ENCODE peak calls at places on chromosome 7, in eight cellular contexts. One of them, this sample, is unnamed. For H3K4me1, the result is how much of the 10 kb centered on the place peaks cover.

GRCh38 chr7:139775829-139776266 is 1.9 kb downstream of the HIPK2 start:
- DNase-seq in prostate gland: peak
- DNase-seq in SK-N-SH: peak
- DNase-seq in endothelial cell of umbilical vein: peak
- DNase-seq in transverse colon: peak
- DNase-seq in sigmoid colon: peak
- DNase-seq in GM23338: peak
- DNase-seq in HCT116: peak
- DNase-seq in this sample: peak

GRCh38 chr7:99693427-99694200 is 13.8 kb upstream of the CYP3A5 start:
- DNase-seq in prostate gland: no peak
- DNase-seq in SK-N-SH: no peak
- DNase-seq in endothelial cell of umbilical vein: no peak
- DNase-seq in transverse colon: peak
- DNase-seq in sigmoid colon: no peak
- DNase-seq in GM23338: peak
- DNase-seq in HCT116: no peak
- DNase-seq in this sample: peak

GRCh38 chr7:104982308-104982755 is 31.7 kb upstream of the KMT2E start:
- DNase-seq in prostate gland: no peak
- DNase-seq in SK-N-SH: no peak
- DNase-seq in endothelial cell of umbilical vein: no peak
- DNase-seq in transverse colon: no peak
- DNase-seq in sigmoid colon: no peak
- DNase-seq in GM23338: no peak
- DNase-seq in HCT116: no peak
- DNase-seq in this sample: no peak

GRCh38 chr7:9981950-9982349 is 991.7 kb upstream of the PHF14 start:
- DNase-seq in prostate gland: no peak
- DNase-seq in SK-N-SH: no peak
- DNase-seq in endothelial cell of umbilical vein: no peak
- DNase-seq in transverse colon: no peak
- DNase-seq in sigmoid colon: no peak
- DNase-seq in GM23338: no peak
- DNase-seq in HCT116: no peak
- DNase-seq in this sample: no peak

GRCh38 chr7:153027904-153028303 is 268.4 kb downstream of the ACTR3B start:
- DNase-seq in prostate gland: no peak
- DNase-seq in SK-N-SH: no peak
- DNase-seq in endothelial cell of umbilical vein: no peak
- DNase-seq in transverse colon: no peak
- DNase-seq in sigmoid colon: no peak
- DNase-seq in GM23338: no peak
- DNase-seq in HCT116: no peak
- DNase-seq in this sample: no peak

GRCh38 chr7:105776068-105776790 is 100.2 kb downstream of the ATXN7L1 start:
- DNase-seq in prostate gland: no peak
- DNase-seq in SK-N-SH: no peak
- DNase-seq in endothelial cell of umbilical vein: peak
- DNase-seq in transverse colon: peak
- DNase-seq in sigmoid colon: peak
- DNase-seq in GM23338: peak
- DNase-seq in HCT116: peak
- DNase-seq in this sample: no peak

GRCh38 chr7:127717502-127718125 is 65.6 kb downstream of the SND1 start:
- DNase-seq in prostate gland: no peak
- DNase-seq in SK-N-SH: no peak
- DNase-seq in endothelial cell of umbilical vein: no peak
- DNase-seq in transverse colon: no peak
- DNase-seq in sigmoid colon: no peak
- DNase-seq in GM23338: no peak
- DNase-seq in HCT116: no peak
- DNase-seq in this sample: no peak

GRCh38 chr7:45217358-45217757 is 59.8 kb downstream of the RAMP3 start:
- DNase-seq in prostate gland: no peak
- DNase-seq in SK-N-SH: peak
- DNase-seq in endothelial cell of umbilical vein: no peak
- DNase-seq in transverse colon: no peak
- DNase-seq in sigmoid colon: no peak
- DNase-seq in GM23338: no peak
- DNase-seq in HCT116: no peak
- DNase-seq in this sample: no peak

GRCh38 chr7:41755100-41755499 is 52.2 kb upstream of the INHBA start:
- DNase-seq in prostate gland: no peak
- DNase-seq in SK-N-SH: no peak
- DNase-seq in endothelial cell of umbilical vein: no peak
- DNase-seq in transverse colon: no peak
- DNase-seq in sigmoid colon: no peak
- DNase-seq in GM23338: no peak
- DNase-seq in HCT116: no peak
- DNase-seq in this sample: no peak

GRCh38 chr7:138935438-138936079 is 45.6 kb downstream of the KIAA1549 start:
- DNase-seq in prostate gland: no peak
- DNase-seq in SK-N-SH: peak
- DNase-seq in endothelial cell of umbilical vein: peak
- DNase-seq in transverse colon: no peak
- DNase-seq in sigmoid colon: no peak
- DNase-seq in GM23338: no peak
- DNase-seq in HCT116: peak
- DNase-seq in this sample: no peak

GRCh38 chr7:112386619-112387018 is 63.6 kb upstream of the IFRD1 start:
- DNase-seq in prostate gland: no peak
- DNase-seq in SK-N-SH: no peak
- DNase-seq in endothelial cell of umbilical vein: no peak
- DNase-seq in transverse colon: no peak
- DNase-seq in sigmoid colon: no peak
- DNase-seq in GM23338: no peak
- DNase-seq in HCT116: no peak
- DNase-seq in this sample: no peak

GRCh38 chr7:70634610-70635068 is 497.3 kb upstream of the GALNT17 start:
- DNase-seq in prostate gland: no peak
- DNase-seq in SK-N-SH: no peak
- DNase-seq in endothelial cell of umbilical vein: no peak
- DNase-seq in transverse colon: no peak
- DNase-seq in sigmoid colon: no peak
- DNase-seq in GM23338: no peak
- DNase-seq in HCT116: no peak
- DNase-seq in this sample: no peak

GRCh38 chr7:55165176-55165861 is 146.5 kb downstream of the EGFR start:
- DNase-seq in prostate gland: no peak
- DNase-seq in SK-N-SH: no peak
- DNase-seq in endothelial cell of umbilical vein: no peak
- DNase-seq in transverse colon: no peak
- DNase-seq in sigmoid colon: no peak
- DNase-seq in GM23338: no peak
- DNase-seq in HCT116: no peak
- DNase-seq in this sample: peak

GRCh38 chr7:21383217-21383832 is 44.6 kb upstream of the SP4 start:
- DNase-seq in prostate gland: no peak
- DNase-seq in SK-N-SH: no peak
- DNase-seq in endothelial cell of umbilical vein: no peak
- DNase-seq in transverse colon: no peak
- DNase-seq in sigmoid colon: no peak
- DNase-seq in GM23338: no peak
- DNase-seq in HCT116: no peak
- DNase-seq in this sample: no peak

GRCh38 chr7:98418271-98418635 is 17.4 kb upstream of the BAIAP2L1 start:
- DNase-seq in prostate gland: no peak
- DNase-seq in SK-N-SH: no peak
- DNase-seq in endothelial cell of umbilical vein: no peak
- DNase-seq in transverse colon: no peak
- DNase-seq in sigmoid colon: no peak
- DNase-seq in GM23338: no peak
- DNase-seq in HCT116: peak
- DNase-seq in this sample: no peak

GRCh38 chr7:47344171-47344955 is 237.5 kb downstream of the TNS3 start:
- DNase-seq in prostate gland: no peak
- DNase-seq in SK-N-SH: no peak
- DNase-seq in endothelial cell of umbilical vein: no peak
- DNase-seq in transverse colon: peak
- DNase-seq in sigmoid colon: no peak
- DNase-seq in GM23338: no peak
- DNase-seq in HCT116: no peak
- DNase-seq in this sample: peak
- TF ChIP-seq POLR2AphosphoS5 in prostate gland: no peak
- TF ChIP-seq POLR2AphosphoS5 in SK-N-SH: no peak
- TF ChIP-seq POLR2AphosphoS5 in endothelial cell of umbilical vein: no peak
- TF ChIP-seq POLR2AphosphoS5 in transverse colon: no peak
- TF ChIP-seq POLR2AphosphoS5 in sigmoid colon: no peak
- TF ChIP-seq POLR2AphosphoS5 in GM23338: no peak
- TF ChIP-seq POLR2AphosphoS5 in HCT116: no peak
- TF ChIP-seq POLR2AphosphoS5 in this sample: no peak

DNA sequence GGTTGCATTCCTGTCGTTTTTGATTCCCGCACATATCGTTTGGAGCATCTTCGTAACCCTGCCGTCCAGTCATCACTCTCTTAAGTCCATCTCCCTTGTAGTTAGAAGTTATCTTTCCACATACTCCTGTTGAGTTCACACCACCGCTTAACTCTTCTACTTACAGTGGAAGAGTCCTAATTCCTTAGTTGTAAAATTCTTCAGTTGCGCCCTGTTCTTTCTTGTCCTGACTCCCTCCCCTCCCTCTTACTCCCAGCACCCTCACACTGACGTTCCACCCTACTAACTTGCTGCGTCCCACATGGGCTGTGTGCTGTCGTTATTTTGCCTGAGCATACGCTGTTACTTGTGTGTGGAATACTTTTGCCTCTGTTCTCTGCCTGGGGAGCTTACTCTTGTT is 11.7 kb downstream of the DNAJB6 start:
- DNase-seq in prostate gland: no peak
- DNase-seq in SK-N-SH: no peak
- DNase-seq in endothelial cell of umbilical vein: no peak
- DNase-seq in transverse colon: no peak
- DNase-seq in sigmoid colon: no peak
- DNase-seq in GM23338: no peak
- DNase-seq in HCT116: no peak
- DNase-seq in this sample: no peak
- H3K4me1 ChIP-seq in prostate gland: under half
- H3K4me1 ChIP-seq in SK-N-SH: under half
- H3K4me1 ChIP-seq in endothelial cell of umbilical vein: under half
- H3K4me1 ChIP-seq in transverse colon: under half
- H3K4me1 ChIP-seq in sigmoid colon: half or more
- H3K4me1 ChIP-seq in GM23338: half or more
- H3K4me1 ChIP-seq in HCT116: under half
- H3K4me1 ChIP-seq in this sample: half or more

GRCh38 chr7:91784469-91784868 is 96.0 kb downstream of the MTERF1 start:
- DNase-seq in prostate gland: peak
- DNase-seq in SK-N-SH: peak
- DNase-seq in endothelial cell of umbilical vein: peak
- DNase-seq in transverse colon: no peak
- DNase-seq in sigmoid colon: no peak
- DNase-seq in GM23338: no peak
- DNase-seq in HCT116: peak
- DNase-seq in this sample: no peak
- TF ChIP-seq CTCF in prostate gland: peak
- TF ChIP-seq CTCF in SK-N-SH: peak
- TF ChIP-seq CTCF in endothelial cell of umbilical vein: no peak
- TF ChIP-seq CTCF in transverse colon: peak
- TF ChIP-seq CTCF in sigmoid colon: no peak
- TF ChIP-seq CTCF in GM23338: no peak
- TF ChIP-seq CTCF in HCT116: peak
- TF ChIP-seq CTCF in this sample: no peak

GRCh38 chr7:75980126-75980864 is 14.1 kb downstream of the TMEM120A start:
- DNase-seq in prostate gland: no peak
- DNase-seq in SK-N-SH: peak
- DNase-seq in endothelial cell of umbilical vein: no peak
- DNase-seq in transverse colon: peak
- DNase-seq in sigmoid colon: no peak
- DNase-seq in GM23338: no peak
- DNase-seq in HCT116: no peak
- DNase-seq in this sample: no peak

GRCh38 chr7:75982306-75983064 is 11.9 kb downstream of the TMEM120A start:
- DNase-seq in prostate gland: no peak
- DNase-seq in SK-N-SH: peak
- DNase-seq in endothelial cell of umbilical vein: no peak
- DNase-seq in transverse colon: no peak
- DNase-seq in sigmoid colon: peak
- DNase-seq in GM23338: no peak
- DNase-seq in HCT116: no peak
- DNase-seq in this sample: no peak

GRCh38 chr7:75981450-75982305 is 12.7 kb downstream of the TMEM120A start:
- DNase-seq in prostate gland: no peak
- DNase-seq in SK-N-SH: peak
- DNase-seq in endothelial cell of umbilical vein: no peak
- DNase-seq in transverse colon: no peak
- DNase-seq in sigmoid colon: peak
- DNase-seq in GM23338: no peak
- DNase-seq in HCT116: no peak
- DNase-seq in this sample: no peak

GRCh38 chr7:75979361-75980125 is 14.9 kb downstream of the TMEM120A start:
- DNase-seq in prostate gland: no peak
- DNase-seq in SK-N-SH: peak
- DNase-seq in endothelial cell of umbilical vein: no peak
- DNase-seq in transverse colon: no peak
- DNase-seq in sigmoid colon: no peak
- DNase-seq in GM23338: no peak
- DNase-seq in HCT116: no peak
- DNase-seq in this sample: no peak

DNA sequence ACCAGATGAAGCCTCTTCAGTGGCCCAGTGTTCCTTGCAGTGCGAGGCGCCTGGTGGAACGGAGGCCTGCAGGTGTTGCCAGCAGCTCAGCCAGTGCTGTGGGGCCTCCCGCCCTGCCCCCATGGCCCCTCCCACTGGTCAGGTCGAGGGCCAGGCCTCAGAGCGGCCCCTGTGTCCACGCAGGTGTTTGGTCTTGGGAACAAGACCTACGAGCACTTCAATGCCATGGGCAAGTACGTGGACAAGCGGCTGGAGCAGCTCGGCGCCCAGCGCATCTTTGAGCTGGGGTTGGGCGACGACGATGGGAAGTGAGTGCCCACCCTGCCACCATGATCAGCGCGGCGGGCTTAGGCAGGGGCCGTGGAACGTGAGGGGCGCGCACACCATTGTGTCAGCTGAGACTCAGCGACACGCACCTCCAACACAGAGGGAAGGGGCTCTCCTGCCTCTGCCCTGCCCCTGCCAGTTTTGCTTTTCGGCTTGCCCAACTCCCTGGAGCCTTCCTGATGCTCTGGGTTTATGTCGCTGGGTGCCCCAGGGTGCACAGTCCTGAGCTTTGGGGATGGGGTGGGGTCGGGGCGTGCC is 13.4 kb downstream of the TMEM120A start:
- DNase-seq in prostate gland: no peak
- DNase-seq in SK-N-SH: no peak
- DNase-seq in endothelial cell of umbilical vein: no peak
- DNase-seq in transverse colon: no peak
- DNase-seq in sigmoid colon: no peak
- DNase-seq in GM23338: no peak
- DNase-seq in HCT116: no peak
- DNase-seq in this sample: no peak
- TF ChIP-seq POLR2AphosphoS5 in prostate gland: no peak
- TF ChIP-seq POLR2AphosphoS5 in SK-N-SH: no peak
- TF ChIP-seq POLR2AphosphoS5 in endothelial cell of umbilical vein: no peak
- TF ChIP-seq POLR2AphosphoS5 in transverse colon: no peak
- TF ChIP-seq POLR2AphosphoS5 in sigmoid colon: no peak
- TF ChIP-seq POLR2AphosphoS5 in GM23338: no peak
- TF ChIP-seq POLR2AphosphoS5 in HCT116: no peak
- TF ChIP-seq POLR2AphosphoS5 in this sample: no peak

GRCh38 chr7:74289018-74289659 is at the start of gene CLIP2:
- DNase-seq in prostate gland: peak
- DNase-seq in SK-N-SH: peak
- DNase-seq in endothelial cell of umbilical vein: peak
- DNase-seq in transverse colon: peak
- DNase-seq in sigmoid colon: peak
- DNase-seq in GM23338: peak
- DNase-seq in HCT116: peak
- DNase-seq in this sample: peak
- H3K4me1 ChIP-seq in prostate gland: under half
- H3K4me1 ChIP-seq in SK-N-SH: under half
- H3K4me1 ChIP-seq in endothelial cell of umbilical vein: under half
- H3K4me1 ChIP-seq in transverse colon: under half
- H3K4me1 ChIP-seq in sigmoid colon: under half
- H3K4me1 ChIP-seq in GM23338: under half
- H3K4me1 ChIP-seq in HCT116: half or more
- H3K4me1 ChIP-seq in this sample: under half